ENCODE peak calls at places on chromosomes 4 and X, in five cellular contexts. One of them, this sample, is unnamed.

GRCh38 chr4:101157415-101158135 is 189.8 kb downstream of the PPP3CA start:
- DNase-seq in ovary: no peak
- DNase-seq in tibial nerve: no peak
- DNase-seq in A549: peak
- DNase-seq in esophagus muscularis mucosa: no peak
- DNase-seq in this sample: no peak

GRCh38 chr4:113978561-113979156 is 788 bp downstream of the ARSJ start:
- DNase-seq in ovary: peak
- DNase-seq in A549: peak
- DNase-seq in tibial nerve: no peak
- DNase-seq in esophagus muscularis mucosa: no peak
- DNase-seq in this sample: peak

GRCh38 chr4:118139241-118139640 is 105.0 kb downstream of the NDST3 start:
- DNase-seq in tibial nerve: no peak
- DNase-seq in ovary: no peak
- DNase-seq in esophagus muscularis mucosa: no peak
- DNase-seq in A549: no peak
- DNase-seq in this sample: no peak

GRCh38 chr4:80540785-80541469 is 205.4 kb downstream of the CFAP299 start:
- DNase-seq in A549: no peak
- DNase-seq in ovary: no peak
- DNase-seq in tibial nerve: no peak
- DNase-seq in esophagus muscularis mucosa: no peak
- DNase-seq in this sample: no peak

GRCh38 chr4:3420606-3420955 is 21.2 kb upstream of the HGFAC start:
- DNase-seq in esophagus muscularis mucosa: no peak
- DNase-seq in A549: no peak
- DNase-seq in tibial nerve: no peak
- DNase-seq in ovary: peak
- DNase-seq in this sample: peak

GRCh38 chr4:181569553-181569952 is 673.6 kb upstream of the TENM3 start:
- DNase-seq in ovary: no peak
- DNase-seq in esophagus muscularis mucosa: no peak
- DNase-seq in A549: peak
- DNase-seq in tibial nerve: no peak
- DNase-seq in this sample: no peak

GRCh38 chrX:42247241-42247640 is 323.9 kb upstream of the CASK start:
- DNase-seq in ovary: no peak
- DNase-seq in esophagus muscularis mucosa: no peak
- DNase-seq in tibial nerve: no peak
- DNase-seq in A549: no peak
- DNase-seq in this sample: no peak

GRCh38 chr4:91256043-91256442 is 1047.7 kb upstream of the GRID2 start:
- DNase-seq in ovary: no peak
- DNase-seq in tibial nerve: no peak
- DNase-seq in A549: peak
- DNase-seq in esophagus muscularis mucosa: no peak
- DNase-seq in this sample: no peak

GRCh38 chr4:181670506-181670905 is 572.7 kb upstream of the TENM3 start:
- DNase-seq in A549: no peak
- DNase-seq in tibial nerve: no peak
- DNase-seq in esophagus muscularis mucosa: no peak
- DNase-seq in ovary: no peak
- DNase-seq in this sample: no peak

GRCh38 chr4:19580090-19580489 is 671.6 kb upstream of the SLIT2 start:
- DNase-seq in esophagus muscularis mucosa: no peak
- DNase-seq in A549: no peak
- DNase-seq in ovary: no peak
- DNase-seq in tibial nerve: no peak
- DNase-seq in this sample: no peak

GRCh38 chr4:185535818-185536729 is 767 bp upstream of the PDLIM3 start:
- DNase-seq in esophagus muscularis mucosa: peak
- DNase-seq in tibial nerve: no peak
- DNase-seq in A549: no peak
- DNase-seq in ovary: peak
- DNase-seq in this sample: no peak

GRCh38 chr4:59960143-59960542 is 1240.0 kb upstream of the ADGRL3 start:
- DNase-seq in esophagus muscularis mucosa: no peak
- DNase-seq in ovary: no peak
- DNase-seq in tibial nerve: no peak
- DNase-seq in A549: no peak
- DNase-seq in this sample: no peak

GRCh38 chrX:69285881-69286545 is 120.8 kb upstream of the PJA1 start:
- DNase-seq in ovary: peak
- DNase-seq in tibial nerve: peak
- DNase-seq in A549: peak
- DNase-seq in esophagus muscularis mucosa: no peak
- DNase-seq in this sample: peak

GRCh38 chrX:126770179-126770578 is 49.4 kb upstream of the PRR32 start:
- DNase-seq in esophagus muscularis mucosa: no peak
- DNase-seq in A549: peak
- DNase-seq in tibial nerve: no peak
- DNase-seq in ovary: no peak
- DNase-seq in this sample: no peak

GRCh38 chr4:163525982-163526381 is 31.5 kb downstream of the TMA16 start:
- DNase-seq in esophagus muscularis mucosa: no peak
- DNase-seq in A549: no peak
- DNase-seq in tibial nerve: no peak
- DNase-seq in ovary: no peak
- DNase-seq in this sample: no peak

GRCh38 chrX:155997436-155997835 is at the start of gene IL9R:
- DNase-seq in esophagus muscularis mucosa: no peak
- DNase-seq in tibial nerve: no peak
- DNase-seq in ovary: no peak
- DNase-seq in A549: no peak
- DNase-seq in this sample: no peak

GRCh38 chrX:118724775-118725174 is 2.6 kb upstream of the IL13RA1 start:
- DNase-seq in ovary: no peak
- DNase-seq in esophagus muscularis mucosa: no peak
- DNase-seq in tibial nerve: no peak
- DNase-seq in A549: peak
- DNase-seq in this sample: no peak

GRCh38 chr4:76256032-76256431 is 4.5 kb downstream of the FAM47E start:
- DNase-seq in A549: no peak
- DNase-seq in tibial nerve: no peak
- DNase-seq in ovary: no peak
- DNase-seq in esophagus muscularis mucosa: no peak
- DNase-seq in this sample: no peak

GRCh38 chrX:102516314-102516936 is at the start of gene TMSB15A:
- DNase-seq in ovary: peak
- DNase-seq in tibial nerve: peak
- DNase-seq in esophagus muscularis mucosa: peak
- DNase-seq in A549: peak
- DNase-seq in this sample: peak

GRCh38 chrX:105167233-105167632 is 53.3 kb downstream of the TEX13A start:
- DNase-seq in ovary: no peak
- DNase-seq in tibial nerve: no peak
- DNase-seq in esophagus muscularis mucosa: no peak
- DNase-seq in A549: no peak
- DNase-seq in this sample: no peak

GRCh38 chr4:48337726-48338125 is 3.6 kb upstream of the SLAIN2 start:
- DNase-seq in esophagus muscularis mucosa: no peak
- DNase-seq in A549: no peak
- DNase-seq in tibial nerve: no peak
- DNase-seq in ovary: no peak
- DNase-seq in this sample: no peak

GRCh38 chr4:169791527-169792156 is 33.9 kb upstream of the HPF1 start:
- DNase-seq in tibial nerve: peak
- DNase-seq in esophagus muscularis mucosa: no peak
- DNase-seq in ovary: peak
- DNase-seq in A549: peak
- DNase-seq in this sample: peak

GRCh38 chr4:74395633-74396032 is 30.7 kb downstream of the EREG start:
- DNase-seq in tibial nerve: no peak
- DNase-seq in A549: no peak
- DNase-seq in esophagus muscularis mucosa: no peak
- DNase-seq in ovary: no peak
- DNase-seq in this sample: no peak

GRCh38 chr4:96845798-96846197 is 1005.9 kb downstream of the PDHA2 start:
- DNase-seq in tibial nerve: no peak
- DNase-seq in ovary: no peak
- DNase-seq in A549: no peak
- DNase-seq in esophagus muscularis mucosa: no peak
- DNase-seq in this sample: no peak

GRCh38 chrX:119503484-119503861 is 35.2 kb downstream of the SLC25A5 start:
- DNase-seq in A549: no peak
- DNase-seq in tibial nerve: no peak
- DNase-seq in ovary: peak
- DNase-seq in esophagus muscularis mucosa: no peak
- DNase-seq in this sample: no peak

GRCh38 chr4:4765811-4766210 is 93.7 kb upstream of the MSX1 start:
- DNase-seq in esophagus muscularis mucosa: no peak
- DNase-seq in tibial nerve: no peak
- DNase-seq in ovary: no peak
- DNase-seq in A549: no peak
- DNase-seq in this sample: no peak

GRCh38 chr4:128416921-128417320 is 129.3 kb upstream of the PGRMC2 start:
- DNase-seq in A549: no peak
- DNase-seq in esophagus muscularis mucosa: no peak
- DNase-seq in tibial nerve: no peak
- DNase-seq in ovary: no peak
- DNase-seq in this sample: no peak

GRCh38 chr4:3488791-3489190 is 25.7 kb downstream of the DOK7 start:
- DNase-seq in tibial nerve: no peak
- DNase-seq in A549: no peak
- DNase-seq in esophagus muscularis mucosa: no peak
- DNase-seq in ovary: no peak
- DNase-seq in this sample: no peak

GRCh38 chr4:177461606-177462005 is 19.4 kb upstream of the AGA start:
- DNase-seq in esophagus muscularis mucosa: no peak
- DNase-seq in A549: no peak
- DNase-seq in tibial nerve: no peak
- DNase-seq in ovary: no peak
- DNase-seq in this sample: no peak

GRCh38 chr4:3417448-3417847 is 24.3 kb upstream of the HGFAC start:
- DNase-seq in ovary: peak
- DNase-seq in A549: no peak
- DNase-seq in tibial nerve: peak
- DNase-seq in esophagus muscularis mucosa: no peak
- DNase-seq in this sample: peak

GRCh38 chr4:140092094-140092820 is 61.7 kb downstream of the MAML3 start:
- DNase-seq in esophagus muscularis mucosa: no peak
- DNase-seq in tibial nerve: no peak
- DNase-seq in A549: peak
- DNase-seq in ovary: peak
- DNase-seq in this sample: peak
- TF ChIP-seq EP300 in esophagus muscularis mucosa: no peak
- TF ChIP-seq EP300 in tibial nerve: no peak
- TF ChIP-seq EP300 in A549: no peak
- TF ChIP-seq EP300 in ovary: no peak
- TF ChIP-seq EP300 in this sample: no peak

GRCh38 chr4:144547678-144548298 is 98.2 kb upstream of the HHIP start:
- DNase-seq in ovary: no peak
- DNase-seq in A549: no peak
- DNase-seq in esophagus muscularis mucosa: no peak
- DNase-seq in tibial nerve: no peak
- DNase-seq in this sample: no peak
- TF ChIP-seq EP300 in ovary: no peak
- TF ChIP-seq EP300 in A549: no peak
- TF ChIP-seq EP300 in esophagus muscularis mucosa: no peak
- TF ChIP-seq EP300 in tibial nerve: no peak
- TF ChIP-seq EP300 in this sample: no peak

GRCh38 chr4:61389640-61390039 is 189.5 kb downstream of the ADGRL3 start:
- DNase-seq in A549: no peak
- DNase-seq in esophagus muscularis mucosa: no peak
- DNase-seq in tibial nerve: no peak
- DNase-seq in ovary: no peak
- DNase-seq in this sample: no peak
- TF ChIP-seq EP300 in A549: no peak
- TF ChIP-seq EP300 in esophagus muscularis mucosa: no peak
- TF ChIP-seq EP300 in tibial nerve: no peak
- TF ChIP-seq EP300 in ovary: no peak
- TF ChIP-seq EP300 in this sample: no peak

DNA sequence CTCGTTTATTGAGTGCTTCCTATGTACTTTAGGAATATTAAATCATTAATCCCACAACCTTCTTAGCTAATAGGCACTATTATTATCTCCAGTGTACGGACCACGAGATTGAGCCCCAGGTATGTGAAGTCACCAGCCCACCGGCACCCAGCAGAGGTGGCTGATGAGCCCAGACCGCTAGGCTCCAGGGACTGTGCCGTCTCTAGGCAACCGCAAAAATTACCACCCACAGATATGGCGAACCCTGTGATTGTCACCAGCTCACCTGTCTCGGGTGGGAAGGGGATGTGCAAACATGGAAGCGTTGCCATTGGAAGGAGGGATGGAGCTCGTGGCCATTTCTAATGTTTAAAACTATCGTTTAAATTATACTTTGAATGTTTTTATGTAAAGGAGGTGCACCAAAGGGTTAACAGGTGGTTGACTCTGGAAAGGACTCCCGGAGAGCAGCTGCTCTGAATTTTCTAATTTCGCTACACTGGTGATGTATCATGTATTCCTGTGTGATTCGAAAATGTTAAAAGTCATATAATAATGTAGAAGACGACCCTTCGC is 21.0 kb upstream of the JAKMIP1 start:
- DNase-seq in esophagus muscularis mucosa: no peak
- DNase-seq in A549: no peak
- DNase-seq in ovary: no peak
- DNase-seq in tibial nerve: no peak
- DNase-seq in this sample: no peak
- TF ChIP-seq EP300 in esophagus muscularis mucosa: no peak
- TF ChIP-seq EP300 in A549: no peak
- TF ChIP-seq EP300 in ovary: no peak
- TF ChIP-seq EP300 in tibial nerve: no peak
- TF ChIP-seq EP300 in this sample: no peak

This sample was measured in upper lobe of left lung.